ENCODE peak calls at places on chromosomes 13 and 19, in ten cellular contexts. V is breast epithelium, R is SK-N-MC, W is HepG2, T is esophagus muscularis mucosa, Y is transverse colon, D is H1, S is prostate gland, P is GM23338, L is GM12878. O is an unnamed sample.

GRCh38 chr13:98585946-98586345 is 9.0 kb upstream of the STK24 start:
- DNase-seq in V (no peak), R (no peak), W (no peak), T (no peak), Y (no peak), D (no peak), S (no peak), P (no peak), L (no peak), O (no peak)

GRCh38 chr19:19217110-19217509 is 5.4 kb downstream of the NCAN start:
- DNase-seq in V (no peak), R (no peak), W (peak), T (no peak), Y (no peak), D (no peak), S (no peak), P (peak), L (no peak), O (no peak)

GRCh38 chr13:100753391-100753790 is 78.8 kb upstream of the TMTC4 start:
- DNase-seq in V (no peak), R (no peak), W (no peak), T (peak), Y (no peak), D (no peak), S (no peak), P (no peak), L (no peak), O (no peak)

GRCh38 chr13:34570954-34571353 is 371.1 kb upstream of the NBEA start:
- DNase-seq in V (no peak), R (no peak), W (no peak), T (no peak), Y (no peak), D (no peak), S (no peak), P (no peak), L (no peak), O (no peak)

GRCh38 chr13:85970727-85971126 is 171.5 kb upstream of the SLITRK6 start:
- DNase-seq in V (no peak), R (no peak), W (no peak), T (no peak), Y (no peak), D (no peak), S (no peak), P (no peak), L (no peak), O (no peak)

GRCh38 chr13:102100234-102100633 is 301.6 kb downstream of the FGF14 start:
- DNase-seq in V (no peak), R (no peak), W (no peak), T (no peak), Y (no peak), D (no peak), S (no peak), P (peak), L (no peak), O (no peak)

GRCh38 chr19:5738423-5738822 is 18.0 kb downstream of the CATSPERD start:
- DNase-seq in V (no peak), R (no peak), W (no peak), T (no peak), Y (no peak), D (no peak), S (no peak), P (no peak), L (no peak), O (no peak)

GRCh38 chr13:99816321-99816720 is 155.2 kb downstream of the ZIC5 start:
- DNase-seq in V (no peak), R (no peak), W (no peak), T (no peak), Y (no peak), D (no peak), S (no peak), P (no peak), L (no peak), O (no peak)

GRCh38 chr19:7977723-7978040 is 27.8 kb downstream of the ELAVL1 start:
- DNase-seq in V (no peak), R (no peak), W (no peak), T (no peak), Y (no peak), D (no peak), S (no peak), P (no peak), L (no peak), O (no peak)

GRCh38 chr19:798415-799075 is 1.3 kb downstream of the PTBP1 start:
- DNase-seq in V (no peak), R (no peak), W (peak), T (no peak), Y (peak), D (no peak), S (no peak), P (no peak), L (no peak), O (no peak)

GRCh38 chr13:40764587-40765403 is 6.2 kb downstream of the MRPS31 start:
- DNase-seq in V (no peak), R (no peak), W (no peak), T (no peak), Y (no peak), D (no peak), S (no peak), P (no peak), L (no peak), O (no peak)

GRCh38 chr19:43616306-43616705 is 3.1 kb downstream of the ZNF428 start:
- DNase-seq in V (no peak), R (no peak), W (no peak), T (no peak), Y (no peak), D (no peak), S (no peak), P (no peak), L (no peak), O (no peak)
- TF ChIP-seq POLR2AphosphoS5 in V (no peak), R (no peak), W (no peak), T (no peak), Y (no peak), D (no peak), S (no peak), P (no peak), L (no peak), O (no peak)

GRCh38 chr19:57615346-57615745 is 1.3 kb downstream of the ZNF134 start:
- DNase-seq in V (no peak), R (no peak), W (no peak), T (no peak), Y (no peak), D (no peak), S (no peak), P (no peak), L (no peak), O (no peak)

GRCh38 chr19:57611113-57611512 is 2.9 kb upstream of the ZNF134 start:
- DNase-seq in V (no peak), R (no peak), W (no peak), T (no peak), Y (no peak), D (no peak), S (no peak), P (no peak), L (no peak), O (no peak)

DNA sequence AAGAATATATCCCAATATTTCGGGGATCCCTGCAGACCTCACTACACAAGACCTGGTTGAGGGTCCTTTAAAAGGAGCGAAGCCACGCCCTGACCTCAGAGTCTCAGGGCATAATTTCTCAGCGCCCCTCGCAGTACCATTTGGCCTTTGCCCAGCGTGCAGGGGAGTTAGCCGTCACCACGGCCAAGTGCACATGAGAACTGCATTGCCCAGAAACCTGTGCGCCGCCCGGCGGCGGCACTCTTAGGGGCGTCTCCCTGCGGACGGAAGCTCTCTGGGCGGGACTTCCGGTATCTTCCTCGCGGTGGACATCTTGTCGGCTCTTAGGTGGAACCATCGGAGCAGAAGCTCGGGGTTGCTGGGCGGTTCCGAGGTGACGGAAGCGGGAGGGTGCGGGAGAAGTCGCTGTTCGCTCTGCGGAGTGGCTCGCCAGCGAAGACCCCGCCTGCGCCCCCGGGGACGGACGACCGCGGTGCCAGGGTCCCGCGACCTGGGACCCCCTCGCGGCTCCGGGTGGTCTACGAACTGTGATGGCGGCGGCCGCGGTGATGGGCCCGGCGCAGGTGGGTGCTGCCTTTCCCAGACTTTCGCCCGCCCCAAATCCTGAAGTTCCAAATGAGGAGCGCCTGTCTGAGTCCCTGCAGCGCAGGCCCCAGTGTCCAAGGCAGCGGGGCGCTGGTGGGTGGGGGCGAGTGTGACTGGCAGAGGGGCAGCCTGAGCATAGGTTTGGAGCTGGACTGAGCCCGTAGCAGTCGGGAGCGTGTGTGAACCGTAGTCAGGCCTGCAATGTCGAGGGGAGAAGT is at the start of gene ZNF134:
- DNase-seq in V (peak), R (peak), W (peak), T (peak), Y (peak), D (peak), S (peak), P (peak), L (peak), O (peak)
- TF ChIP-seq POLR2AphosphoS5 in V (peak), R (peak), W (peak), T (peak), Y (no peak), D (peak), S (peak), P (peak), L (peak), O (no peak)

DNA sequence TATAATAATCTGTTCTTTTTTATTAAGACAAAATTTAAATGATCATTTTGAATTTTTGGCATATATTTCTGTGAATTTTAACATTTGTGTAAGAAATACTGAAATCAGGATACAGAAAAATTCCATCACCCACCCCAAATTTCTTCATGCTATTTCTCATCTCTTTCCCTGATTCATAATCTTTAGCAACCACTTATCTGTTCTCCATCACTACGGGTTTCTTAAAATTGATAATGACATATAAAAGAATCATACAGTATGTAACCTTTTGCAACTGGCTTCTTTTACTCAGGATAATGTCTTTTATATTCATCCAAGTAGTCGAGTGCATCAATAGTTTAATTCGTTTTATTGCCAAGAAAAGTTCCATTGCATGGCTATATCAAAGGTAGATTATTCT is 1627.0 kb downstream of the PCDH9 start:
- DNase-seq in V (no peak), R (no peak), W (no peak), T (no peak), Y (no peak), D (no peak), S (no peak), P (no peak), L (no peak), O (no peak)
- TF ChIP-seq POLR2AphosphoS5 in V (no peak), R (no peak), W (no peak), T (no peak), Y (no peak), D (no peak), S (no peak), P (no peak), L (no peak), O (no peak)

GRCh38 chr19:41501854-41502253 is 58.9 kb downstream of the ERICH4 start:
- DNase-seq in V (no peak), R (no peak), W (no peak), T (no peak), Y (no peak), D (no peak), S (no peak), P (no peak), L (no peak), O (no peak)

GRCh38 chr19:41505105-41505504 is 62.1 kb downstream of the ERICH4 start:
- DNase-seq in V (no peak), R (no peak), W (no peak), T (no peak), Y (no peak), D (no peak), S (no peak), P (no peak), L (no peak), O (no peak)

GRCh38 chr19:41499899-41500298 is 56.9 kb downstream of the ERICH4 start:
- DNase-seq in V (no peak), R (no peak), W (no peak), T (no peak), Y (no peak), D (no peak), S (no peak), P (no peak), L (no peak), O (no peak)

GRCh38 chr19:41495589-41495988 is 52.6 kb downstream of the ERICH4 start:
- DNase-seq in V (no peak), R (no peak), W (no peak), T (no peak), Y (no peak), D (no peak), S (no peak), P (no peak), L (no peak), O (no peak)

DNA sequence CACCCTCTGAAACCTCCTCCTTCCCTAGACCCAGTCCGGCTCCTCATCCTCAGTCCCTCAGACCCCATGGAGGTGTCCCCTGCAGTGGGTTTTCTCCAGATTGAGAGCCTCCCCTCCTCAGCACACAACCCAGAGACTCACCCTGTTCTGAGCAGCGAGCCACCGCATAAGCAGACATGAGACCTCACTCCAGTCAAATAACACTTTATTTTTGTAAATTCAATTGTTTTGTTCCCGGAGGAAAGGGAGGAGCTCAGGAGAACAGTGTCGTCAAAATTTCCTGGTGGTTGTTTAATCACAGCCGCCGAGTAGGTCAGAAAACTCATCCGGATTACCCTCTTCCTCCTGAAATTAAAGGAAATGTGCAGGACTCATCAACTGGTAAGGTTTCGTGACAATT is 57.5 kb downstream of the ERICH4 start:
- DNase-seq in V (no peak), R (no peak), W (no peak), T (no peak), Y (no peak), D (no peak), S (no peak), P (no peak), L (no peak), O (no peak)
- TF ChIP-seq POLR2AphosphoS5 in V (no peak), R (no peak), W (no peak), T (no peak), Y (no peak), D (no peak), S (no peak), P (no peak), L (no peak), O (no peak)

O was measured in suprapubic skin.